ENCODE peak calls at places on chromosomes 13 and 19, in six cellular contexts. I, T, Y, B, H and X are unnamed samples.

GRCh38 chr19:53977991-53978731 is 13.3 kb upstream of the CACNG6 start:
- DNase-seq in T (peak), I (peak), Y (peak), H (no peak), B (peak), X (peak)

GRCh38 chr13:94739235-94739634 is 26.9 kb upstream of the SOX21 start:
- DNase-seq in T (no peak), Y (no peak), B (no peak), I (no peak), H (no peak), X (no peak)

GRCh38 chr13:26220575-26220974 is 1.5 kb downstream of the RNF6 start:
- DNase-seq in I (no peak), B (peak), H (no peak), T (no peak), Y (peak), X (no peak)

GRCh38 chr13:79451500-79451962 is 29.4 kb upstream of the NDFIP2 start:
- DNase-seq in I (peak), Y (peak), H (peak), B (peak), T (peak), X (peak)

GRCh38 chr13:97298816-97299215 is 76.7 kb downstream of the MBNL2 start:
- DNase-seq in I (no peak), Y (peak), H (no peak), B (no peak), T (no peak), X (no peak)

GRCh38 chr13:49353908-49354307 is 90.0 kb downstream of the CAB39L start:
- DNase-seq in B (no peak), I (no peak), T (no peak), Y (peak), H (no peak), X (no peak)

GRCh38 chr13:66886248-66886647 is 343.9 kb downstream of the PCDH9 start:
- DNase-seq in I (no peak), Y (no peak), B (no peak), H (no peak), T (no peak), X (no peak)

GRCh38 chr13:44917589-44918322 is 71.5 kb downstream of the NUFIP1 start:
- DNase-seq in H (peak), T (peak), Y (peak), B (peak), I (peak), X (peak)

GRCh38 chr19:43353606-43354304 is at the start of gene CD177:
- DNase-seq in Y (no peak), B (no peak), H (no peak), T (no peak), I (no peak), X (no peak)

GRCh38 chr19:1133471-1133929 is 29.7 kb downstream of the GPX4 start:
- DNase-seq in B (no peak), I (peak), T (peak), Y (peak), H (no peak), X (peak)

GRCh38 chr19:8377598-8377997 is 12.6 kb upstream of the RAB11B start:
- DNase-seq in H (no peak), I (no peak), Y (no peak), T (no peak), B (no peak), X (no peak)

GRCh38 chr19:887072-887471 is 5.9 kb downstream of the MED16 start:
- DNase-seq in B (peak), Y (peak), I (no peak), H (peak), T (no peak), X (no peak)

GRCh38 chr13:20114066-20114465 is 46.8 kb downstream of the GJA3 start:
- DNase-seq in I (no peak), Y (no peak), H (no peak), B (no peak), T (no peak), X (no peak)

GRCh38 chr19:39032164-39032918 is at the start of gene FBXO27:
- DNase-seq in T (peak), B (no peak), Y (no peak), I (peak), H (no peak), X (no peak)

GRCh38 chr13:40518481-40518882 is 148.0 kb downstream of the FOXO1 start:
- DNase-seq in B (no peak), I (no peak), Y (no peak), H (no peak), T (no peak), X (no peak)

GRCh38 chr19:33214621-33215020 is 11.0 kb downstream of the SLC7A10 start:
- DNase-seq in B (peak), Y (peak), H (peak), I (no peak), T (peak), X (no peak)

GRCh38 chr19:17605761-17606745 is 50.6 kb downstream of the COLGALT1 start:
- DNase-seq in I (peak), Y (peak), H (peak), B (peak), T (peak), X (peak)

GRCh38 chr13:27524981-27525975 is 74.9 kb upstream of the MTIF3 start:
- DNase-seq in B (no peak), H (no peak), T (no peak), Y (no peak), I (no peak), X (no peak)

GRCh38 chr13:112252744-112253590 is 123.2 kb upstream of the SPACA7 start:
- DNase-seq in I (peak), B (no peak), T (no peak), H (no peak), Y (no peak), X (no peak)

GRCh38 chr19:39296055-39296645 is at the start of gene IFNL1:
- DNase-seq in B (no peak), I (peak), Y (no peak), T (no peak), H (no peak), X (no peak)

GRCh38 chr13:105139380-105140285 is 1395.8 kb downstream of the EFNB2 start:
- DNase-seq in B (peak), Y (peak), I (peak), H (no peak), T (peak), X (peak)

GRCh38 chr19:54201980-54202379 is 1.3 kb downstream of the RPS9 start:
- DNase-seq in T (no peak), I (no peak), Y (no peak), H (no peak), B (no peak), X (no peak)

GRCh38 chr19:57167385-57167784 is at the start of gene DUXA:
- DNase-seq in B (no peak), Y (no peak), H (no peak), I (no peak), T (no peak), X (no peak)

GRCh38 chr19:57165846-57166245 is 1.4 kb downstream of the DUXA start:
- DNase-seq in H (no peak), Y (no peak), B (no peak), T (no peak), I (no peak), X (no peak)

GRCh38 chr19:57171551-57172081 is 4.3 kb upstream of the DUXA start:
- DNase-seq in T (no peak), I (no peak), H (peak), Y (peak), B (peak), X (no peak)
- H3K4me3 ChIP-seq in T (no peak), I (peak), H (peak), Y (peak), B (peak), X (peak)

GRCh38 chr13:103102482-103102881 is 36.3 kb upstream of the SLC10A2 start:
- DNase-seq in T (no peak), H (no peak), I (no peak), Y (no peak), B (no peak), X (no peak)
- H3K4me3 ChIP-seq in T (no peak), H (no peak), I (no peak), Y (no peak), B (no peak), X (no peak)

DNA sequence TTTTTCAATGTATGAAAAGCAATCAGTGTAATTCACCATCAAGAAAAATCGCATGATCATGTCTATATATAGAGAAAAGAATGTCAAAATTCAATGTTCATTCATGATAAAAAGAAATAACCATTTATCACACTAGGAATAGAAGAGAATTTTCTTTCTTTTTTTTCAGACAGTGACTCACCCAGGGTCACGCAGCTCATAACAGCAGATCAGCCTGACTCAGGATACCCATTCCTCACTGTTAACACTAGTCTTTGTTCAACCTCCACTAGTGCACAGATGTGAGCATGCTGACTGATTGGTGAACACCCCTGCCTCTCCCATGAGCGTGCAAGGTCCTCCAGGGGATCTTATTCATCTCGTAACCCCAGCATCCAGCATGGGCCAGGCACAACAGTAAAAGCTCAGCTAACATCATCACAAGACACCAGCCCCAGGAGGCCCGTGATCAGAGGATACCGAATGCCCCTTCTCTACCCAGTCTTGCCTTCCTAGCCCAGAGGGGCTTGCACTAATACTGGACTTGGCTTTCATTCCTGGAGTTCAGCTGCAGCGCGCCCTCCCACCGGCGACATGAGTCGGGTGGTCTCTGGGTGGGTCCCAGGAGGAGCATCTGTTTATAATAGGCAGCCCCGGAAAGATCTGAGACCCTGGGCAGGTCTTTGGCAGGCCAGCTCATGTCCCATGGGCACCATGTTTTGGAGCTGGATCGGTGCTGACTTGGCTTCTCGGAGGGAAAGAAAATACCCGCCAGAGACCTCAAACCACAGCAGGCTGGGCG is 539.5 kb upstream of the SLC10A2 start:
- DNase-seq in I (no peak), Y (no peak), T (no peak), B (no peak), H (no peak), X (no peak)
- H3K4me3 ChIP-seq in I (no peak), Y (no peak), T (no peak), B (no peak), H (no peak), X (no peak)

GRCh38 chr19:50331187-50332013 is 2.2 kb upstream of the KCNC3 start:
- DNase-seq in B (no peak), I (no peak), H (no peak), T (no peak), Y (no peak), X (no peak)
- H3K4me3 ChIP-seq in B (no peak), I (peak), H (peak), T (peak), Y (no peak), X (no peak)

GRCh38 chr19:56174086-56174485 is 1.7 kb upstream of the GALP start:
- DNase-seq in Y (no peak), T (no peak), B (no peak), H (no peak), I (no peak), X (no peak)

GRCh38 chr19:56176881-56177280 is 1.1 kb downstream of the GALP start:
- DNase-seq in H (no peak), T (no peak), B (no peak), I (no peak), Y (no peak), X (no peak)

GRCh38 chr19:56174550-56174949 is 1.3 kb upstream of the GALP start:
- DNase-seq in T (peak), Y (no peak), H (no peak), I (no peak), B (no peak), X (no peak)

GRCh38 chr19:56177564-56178243 is 1.9 kb downstream of the GALP start:
- DNase-seq in T (no peak), B (no peak), Y (no peak), I (no peak), H (no peak), X (no peak)
- H3K4me3 ChIP-seq in T (no peak), B (no peak), Y (no peak), I (no peak), H (no peak), X (no peak)

DNA sequence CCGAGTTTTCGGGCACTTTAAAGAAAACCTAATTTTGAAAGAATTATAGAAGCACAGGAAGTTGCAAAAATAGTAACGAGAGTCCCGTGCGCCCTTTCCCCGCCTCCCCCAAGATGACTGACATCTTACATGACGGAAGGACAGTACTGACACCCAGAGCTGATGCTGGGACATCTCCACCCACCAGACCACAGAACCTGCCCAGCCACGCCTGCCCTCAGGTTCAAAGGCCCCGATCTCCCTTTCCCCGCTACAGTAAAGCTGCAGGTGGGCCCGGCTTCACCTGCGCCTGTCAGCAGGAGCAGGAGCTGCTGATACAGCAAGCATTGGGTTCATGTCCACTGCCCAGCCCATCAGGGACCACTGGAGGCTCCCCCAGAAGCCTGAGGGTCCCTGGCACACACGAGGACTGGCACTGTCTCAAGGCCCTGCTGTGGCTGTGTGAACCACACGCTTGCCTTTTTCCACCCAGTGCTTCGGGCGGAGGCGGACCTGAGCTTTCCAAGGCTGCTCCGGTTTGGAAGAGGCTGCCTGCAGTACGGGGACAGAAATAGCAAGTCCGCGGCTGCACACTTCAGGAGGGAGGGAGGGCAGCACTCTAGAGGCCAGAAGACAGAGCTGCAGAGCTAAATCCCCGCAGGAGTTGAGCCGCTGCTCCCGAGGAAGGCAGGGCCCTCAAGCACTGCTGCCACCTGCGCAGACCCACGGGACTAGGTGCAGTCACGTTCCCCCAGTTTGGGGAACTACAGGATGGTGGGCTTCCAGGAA is 8.7 kb downstream of the MAP2K2 start:
- DNase-seq in B (no peak), I (peak), Y (no peak), H (no peak), T (no peak), X (peak)
- H3K4me3 ChIP-seq in B (no peak), I (no peak), Y (no peak), H (no peak), T (no peak), X (no peak)

GRCh38 chr19:58440556-58440955 is 603 bp upstream of the ZNF132 start:
- DNase-seq in T (no peak), B (no peak), Y (no peak), I (no peak), H (no peak), X (no peak)
- H3K4me3 ChIP-seq in T (no peak), B (peak), Y (peak), I (peak), H (peak), X (peak)